ENCODE peak calls at places on chromosomes 2 and 18, in seven cellular contexts. One of them, this sample, is unnamed.

GRCh38 chr2:145909175-145909574 is 1389.3 kb upstream of the ZEB2 start:
- DNase-seq in mesendoderm: no peak
- DNase-seq in astrocyte of the spinal cord: no peak
- DNase-seq in effector memory CD4-positive, alpha-beta T cell: no peak
- DNase-seq in kidney epithelial cell: no peak
- DNase-seq in right cardiac atrium: no peak
- DNase-seq in mammary epithelial cell: no peak
- DNase-seq in this sample: no peak

GRCh38 chr2:159968282-159968900 is 94.0 kb downstream of the PLA2R1 start:
- DNase-seq in right cardiac atrium: no peak
- DNase-seq in mesendoderm: peak
- DNase-seq in astrocyte of the spinal cord: peak
- DNase-seq in kidney epithelial cell: no peak
- DNase-seq in mammary epithelial cell: peak
- DNase-seq in effector memory CD4-positive, alpha-beta T cell: no peak
- DNase-seq in this sample: no peak

GRCh38 chr2:63719052-63719451 is 122.6 kb upstream of the UGP2 start:
- DNase-seq in astrocyte of the spinal cord: no peak
- DNase-seq in right cardiac atrium: no peak
- DNase-seq in mesendoderm: no peak
- DNase-seq in effector memory CD4-positive, alpha-beta T cell: no peak
- DNase-seq in kidney epithelial cell: no peak
- DNase-seq in mammary epithelial cell: no peak
- DNase-seq in this sample: no peak

GRCh38 chr18:35045121-35045520 is 3.9 kb downstream of the MAPRE2 start:
- DNase-seq in mammary epithelial cell: no peak
- DNase-seq in effector memory CD4-positive, alpha-beta T cell: no peak
- DNase-seq in right cardiac atrium: no peak
- DNase-seq in kidney epithelial cell: no peak
- DNase-seq in mesendoderm: no peak
- DNase-seq in astrocyte of the spinal cord: no peak
- DNase-seq in this sample: no peak

GRCh38 chr2:166091439-166091838 is 36.4 kb downstream of the SCN1A start:
- DNase-seq in kidney epithelial cell: no peak
- DNase-seq in right cardiac atrium: no peak
- DNase-seq in effector memory CD4-positive, alpha-beta T cell: no peak
- DNase-seq in mesendoderm: peak
- DNase-seq in astrocyte of the spinal cord: peak
- DNase-seq in mammary epithelial cell: no peak
- DNase-seq in this sample: no peak

GRCh38 chr18:53971331-53971730 is 253.1 kb downstream of the MBD2 start:
- DNase-seq in effector memory CD4-positive, alpha-beta T cell: no peak
- DNase-seq in astrocyte of the spinal cord: peak
- DNase-seq in right cardiac atrium: no peak
- DNase-seq in mammary epithelial cell: peak
- DNase-seq in kidney epithelial cell: no peak
- DNase-seq in mesendoderm: no peak
- DNase-seq in this sample: no peak

GRCh38 chr2:191539068-191539467 is 138.9 kb upstream of the NABP1 start:
- DNase-seq in right cardiac atrium: no peak
- DNase-seq in kidney epithelial cell: no peak
- DNase-seq in effector memory CD4-positive, alpha-beta T cell: no peak
- DNase-seq in astrocyte of the spinal cord: peak
- DNase-seq in mesendoderm: peak
- DNase-seq in mammary epithelial cell: no peak
- DNase-seq in this sample: no peak

GRCh38 chr2:74708883-74709282 is 54.8 kb downstream of the SEMA4F start:
- DNase-seq in mammary epithelial cell: peak
- DNase-seq in effector memory CD4-positive, alpha-beta T cell: no peak
- DNase-seq in astrocyte of the spinal cord: peak
- DNase-seq in mesendoderm: no peak
- DNase-seq in kidney epithelial cell: peak
- DNase-seq in right cardiac atrium: no peak
- DNase-seq in this sample: peak

GRCh38 chr2:73566288-73566878 is 75.8 kb downstream of the NAT8 start:
- DNase-seq in mammary epithelial cell: no peak
- DNase-seq in astrocyte of the spinal cord: no peak
- DNase-seq in mesendoderm: no peak
- DNase-seq in effector memory CD4-positive, alpha-beta T cell: no peak
- DNase-seq in kidney epithelial cell: no peak
- DNase-seq in right cardiac atrium: no peak
- DNase-seq in this sample: no peak

DNA sequence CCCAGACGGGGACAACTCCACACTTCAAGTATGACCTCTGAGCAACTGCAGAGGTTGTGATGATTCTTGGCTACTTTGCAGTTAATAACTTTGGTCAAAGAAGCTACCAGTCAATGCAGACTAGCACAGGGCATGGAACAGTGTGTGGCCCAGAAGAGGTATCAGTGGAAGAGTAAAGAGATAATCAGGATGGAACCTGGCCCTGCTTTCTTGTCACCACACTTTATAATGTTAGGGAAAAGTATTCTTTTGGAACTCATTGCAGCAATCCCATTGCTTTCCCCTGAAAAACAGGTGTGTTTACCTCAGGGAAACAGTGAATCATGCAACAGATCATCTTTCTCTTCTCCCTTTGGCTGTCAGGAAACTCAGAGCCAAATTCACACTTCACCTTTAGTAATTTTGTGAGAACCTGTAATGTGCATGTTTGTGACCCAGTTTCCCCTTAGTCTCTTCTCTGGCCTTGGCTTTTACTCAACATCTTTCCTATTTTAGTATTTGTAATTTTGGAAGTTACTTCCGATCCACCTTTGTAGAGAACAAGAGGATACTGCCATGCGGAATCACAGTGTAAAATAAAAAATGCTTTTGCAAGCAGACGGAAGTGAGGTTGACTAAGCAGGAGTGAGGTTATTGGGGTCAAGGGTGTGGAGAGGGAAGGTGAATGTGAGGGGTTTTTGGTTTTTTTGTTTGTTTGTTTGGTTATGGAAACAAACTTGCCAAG is 14.2 kb downstream of the ASPRV1 start:
- DNase-seq in right cardiac atrium: no peak
- DNase-seq in kidney epithelial cell: no peak
- DNase-seq in mammary epithelial cell: peak
- DNase-seq in mesendoderm: no peak
- DNase-seq in effector memory CD4-positive, alpha-beta T cell: no peak
- DNase-seq in astrocyte of the spinal cord: no peak
- DNase-seq in this sample: no peak
- H3K4me3 ChIP-seq in right cardiac atrium: no peak
- H3K4me3 ChIP-seq in kidney epithelial cell: no peak
- H3K4me3 ChIP-seq in mammary epithelial cell: no peak
- H3K4me3 ChIP-seq in mesendoderm: no peak
- H3K4me3 ChIP-seq in effector memory CD4-positive, alpha-beta T cell: no peak
- H3K4me3 ChIP-seq in astrocyte of the spinal cord: no peak
- H3K4me3 ChIP-seq in this sample: no peak

DNA sequence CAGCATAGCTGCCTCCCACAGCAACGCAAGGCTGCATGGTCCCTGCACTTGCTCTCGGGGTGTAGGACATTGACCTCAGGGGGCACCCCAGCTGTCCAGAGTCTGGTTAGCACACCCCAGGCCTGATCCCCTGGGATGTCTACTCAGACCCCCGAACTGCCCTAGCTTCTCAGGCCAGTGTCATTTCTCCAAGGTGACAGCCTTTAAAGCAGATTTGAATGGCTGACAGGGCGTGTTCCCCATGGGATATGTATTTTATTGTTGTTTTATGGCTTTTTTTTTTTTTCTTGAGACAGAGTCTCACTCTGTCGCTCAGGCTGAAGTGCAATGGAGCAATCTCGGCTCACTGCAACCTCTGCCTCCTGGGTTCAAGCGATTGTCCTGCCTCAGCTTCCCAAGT is 40.8 kb upstream of the PTMA start:
- DNase-seq in mesendoderm: no peak
- DNase-seq in kidney epithelial cell: no peak
- DNase-seq in astrocyte of the spinal cord: no peak
- DNase-seq in mammary epithelial cell: no peak
- DNase-seq in effector memory CD4-positive, alpha-beta T cell: no peak
- DNase-seq in right cardiac atrium: no peak
- DNase-seq in this sample: no peak
- H3K4me3 ChIP-seq in mesendoderm: no peak
- H3K4me3 ChIP-seq in kidney epithelial cell: no peak
- H3K4me3 ChIP-seq in astrocyte of the spinal cord: no peak
- H3K4me3 ChIP-seq in mammary epithelial cell: no peak
- H3K4me3 ChIP-seq in effector memory CD4-positive, alpha-beta T cell: no peak
- H3K4me3 ChIP-seq in right cardiac atrium: no peak
- H3K4me3 ChIP-seq in this sample: peak

GRCh38 chr2:200698217-200698616 is 112.4 kb downstream of the AOX1 start:
- DNase-seq in mesendoderm: peak
- DNase-seq in kidney epithelial cell: no peak
- DNase-seq in astrocyte of the spinal cord: no peak
- DNase-seq in mammary epithelial cell: no peak
- DNase-seq in right cardiac atrium: no peak
- DNase-seq in effector memory CD4-positive, alpha-beta T cell: no peak
- DNase-seq in this sample: no peak

GRCh38 chr2:200700856-200701255 is 110.9 kb upstream of the BZW1 start:
- DNase-seq in mammary epithelial cell: no peak
- DNase-seq in astrocyte of the spinal cord: no peak
- DNase-seq in right cardiac atrium: no peak
- DNase-seq in effector memory CD4-positive, alpha-beta T cell: no peak
- DNase-seq in mesendoderm: no peak
- DNase-seq in kidney epithelial cell: no peak
- DNase-seq in this sample: no peak

GRCh38 chr2:200702646-200703118 is 109.0 kb upstream of the BZW1 start:
- DNase-seq in kidney epithelial cell: no peak
- DNase-seq in astrocyte of the spinal cord: no peak
- DNase-seq in right cardiac atrium: no peak
- DNase-seq in mesendoderm: no peak
- DNase-seq in effector memory CD4-positive, alpha-beta T cell: peak
- DNase-seq in mammary epithelial cell: peak
- DNase-seq in this sample: no peak

GRCh38 chr2:200702044-200702443 is 109.7 kb upstream of the BZW1 start:
- DNase-seq in right cardiac atrium: no peak
- DNase-seq in mesendoderm: no peak
- DNase-seq in astrocyte of the spinal cord: no peak
- DNase-seq in effector memory CD4-positive, alpha-beta T cell: no peak
- DNase-seq in kidney epithelial cell: no peak
- DNase-seq in mammary epithelial cell: no peak
- DNase-seq in this sample: no peak

DNA sequence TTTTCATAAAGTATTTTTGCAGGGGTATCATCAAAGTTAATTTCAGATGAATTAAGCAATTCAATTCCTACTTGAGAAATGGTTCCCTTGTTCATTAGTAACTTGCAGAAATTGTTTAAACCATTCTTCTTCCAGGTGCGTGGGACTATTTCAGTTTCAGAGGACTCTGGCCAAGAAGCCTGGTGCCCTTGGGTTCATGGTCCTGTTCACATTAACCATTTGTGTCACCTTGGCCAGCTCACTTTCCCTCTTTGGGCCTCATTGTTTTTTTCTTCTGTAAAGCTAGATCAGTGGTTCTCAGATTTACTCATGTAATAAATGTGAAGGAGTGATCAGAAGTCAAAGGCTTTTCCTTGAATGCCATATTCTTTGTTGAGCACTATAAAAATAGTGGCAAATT is 112.4 kb upstream of the BZW1 start:
- DNase-seq in astrocyte of the spinal cord: no peak
- DNase-seq in kidney epithelial cell: no peak
- DNase-seq in right cardiac atrium: no peak
- DNase-seq in mesendoderm: no peak
- DNase-seq in mammary epithelial cell: no peak
- DNase-seq in effector memory CD4-positive, alpha-beta T cell: no peak
- DNase-seq in this sample: no peak
- H3K4me3 ChIP-seq in astrocyte of the spinal cord: no peak
- H3K4me3 ChIP-seq in kidney epithelial cell: no peak
- H3K4me3 ChIP-seq in right cardiac atrium: no peak
- H3K4me3 ChIP-seq in mesendoderm: no peak
- H3K4me3 ChIP-seq in mammary epithelial cell: no peak
- H3K4me3 ChIP-seq in effector memory CD4-positive, alpha-beta T cell: no peak
- H3K4me3 ChIP-seq in this sample: no peak

GRCh38 chr2:71477231-71477681 is 23.9 kb downstream of the DYSF start:
- DNase-seq in effector memory CD4-positive, alpha-beta T cell: no peak
- DNase-seq in kidney epithelial cell: no peak
- DNase-seq in right cardiac atrium: no peak
- DNase-seq in mesendoderm: no peak
- DNase-seq in mammary epithelial cell: peak
- DNase-seq in astrocyte of the spinal cord: no peak
- DNase-seq in this sample: no peak

GRCh38 chr2:71481111-71481510 is 27.8 kb downstream of the DYSF start:
- DNase-seq in mammary epithelial cell: no peak
- DNase-seq in effector memory CD4-positive, alpha-beta T cell: no peak
- DNase-seq in right cardiac atrium: no peak
- DNase-seq in mesendoderm: no peak
- DNase-seq in astrocyte of the spinal cord: no peak
- DNase-seq in kidney epithelial cell: no peak
- DNase-seq in this sample: no peak

GRCh38 chr2:71479261-71479660 is 25.9 kb downstream of the DYSF start:
- DNase-seq in effector memory CD4-positive, alpha-beta T cell: no peak
- DNase-seq in right cardiac atrium: no peak
- DNase-seq in mesendoderm: no peak
- DNase-seq in kidney epithelial cell: no peak
- DNase-seq in mammary epithelial cell: no peak
- DNase-seq in astrocyte of the spinal cord: no peak
- DNase-seq in this sample: no peak

GRCh38 chr2:71476495-71476894 is 23.1 kb downstream of the DYSF start:
- DNase-seq in mesendoderm: no peak
- DNase-seq in right cardiac atrium: no peak
- DNase-seq in mammary epithelial cell: no peak
- DNase-seq in astrocyte of the spinal cord: no peak
- DNase-seq in effector memory CD4-positive, alpha-beta T cell: no peak
- DNase-seq in kidney epithelial cell: no peak
- DNase-seq in this sample: no peak

GRCh38 chr2:71478806-71479205 is 25.4 kb downstream of the DYSF start:
- DNase-seq in kidney epithelial cell: no peak
- DNase-seq in astrocyte of the spinal cord: no peak
- DNase-seq in right cardiac atrium: no peak
- DNase-seq in effector memory CD4-positive, alpha-beta T cell: no peak
- DNase-seq in mesendoderm: no peak
- DNase-seq in mammary epithelial cell: no peak
- DNase-seq in this sample: no peak
- H3K4me3 ChIP-seq in kidney epithelial cell: no peak
- H3K4me3 ChIP-seq in astrocyte of the spinal cord: no peak
- H3K4me3 ChIP-seq in right cardiac atrium: no peak
- H3K4me3 ChIP-seq in effector memory CD4-positive, alpha-beta T cell: no peak
- H3K4me3 ChIP-seq in mesendoderm: no peak
- H3K4me3 ChIP-seq in mammary epithelial cell: no peak
- H3K4me3 ChIP-seq in this sample: no peak

GRCh38 chr18:66682855-66683322 is 79.0 kb upstream of the CDH19 start:
- DNase-seq in effector memory CD4-positive, alpha-beta T cell: no peak
- DNase-seq in mesendoderm: peak
- DNase-seq in kidney epithelial cell: no peak
- DNase-seq in right cardiac atrium: peak
- DNase-seq in mammary epithelial cell: no peak
- DNase-seq in astrocyte of the spinal cord: peak
- DNase-seq in this sample: no peak
- H3K4me3 ChIP-seq in effector memory CD4-positive, alpha-beta T cell: no peak
- H3K4me3 ChIP-seq in mesendoderm: no peak
- H3K4me3 ChIP-seq in kidney epithelial cell: no peak
- H3K4me3 ChIP-seq in right cardiac atrium: peak
- H3K4me3 ChIP-seq in mammary epithelial cell: no peak
- H3K4me3 ChIP-seq in astrocyte of the spinal cord: peak
- H3K4me3 ChIP-seq in this sample: peak

DNA sequence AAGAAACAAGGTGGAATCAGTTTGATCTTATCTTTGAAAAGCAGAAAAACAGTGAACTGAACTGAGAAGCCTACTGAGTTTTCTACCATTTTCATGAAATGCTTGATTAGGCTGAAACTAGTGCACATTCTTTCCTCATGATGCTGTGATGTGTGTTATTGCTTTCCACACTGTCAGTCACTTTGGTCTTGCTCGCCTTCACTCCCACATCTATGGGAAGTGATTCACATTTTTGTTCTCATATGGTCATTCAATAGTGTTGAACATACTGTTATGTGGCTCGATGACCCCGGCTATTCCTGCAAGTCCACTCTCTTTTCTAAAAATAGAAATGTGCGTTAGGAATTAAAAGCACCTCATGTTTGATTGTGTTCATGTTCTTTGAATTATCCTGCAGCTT is 129.7 kb downstream of the TGIF1 start:
- DNase-seq in effector memory CD4-positive, alpha-beta T cell: no peak
- DNase-seq in right cardiac atrium: no peak
- DNase-seq in mammary epithelial cell: peak
- DNase-seq in kidney epithelial cell: peak
- DNase-seq in astrocyte of the spinal cord: peak
- DNase-seq in mesendoderm: no peak
- DNase-seq in this sample: no peak
- H3K4me3 ChIP-seq in effector memory CD4-positive, alpha-beta T cell: no peak
- H3K4me3 ChIP-seq in right cardiac atrium: no peak
- H3K4me3 ChIP-seq in mammary epithelial cell: no peak
- H3K4me3 ChIP-seq in kidney epithelial cell: no peak
- H3K4me3 ChIP-seq in astrocyte of the spinal cord: no peak
- H3K4me3 ChIP-seq in mesendoderm: no peak
- H3K4me3 ChIP-seq in this sample: no peak

This sample was measured in heart right ventricle.